ENCODE peak calls at places on chromosomes 12 and 14, in eight cellular contexts. Z is HFFc6, V is lower lobe of right lung, D is astrocyte of the spinal cord, J is cardiac fibroblast, R is RWPE1, N is K562, U is fibroblast of villous mesenchyme. M is an unnamed sample.

GRCh38 chr12:53500119-53500775 is 836 bp upstream of the TARBP2 start:
- DNase-seq in Z (peak; percentile 47), V (peak; percentile 73), D (peak; percentile 41), J (peak; percentile 89), R (no peak), N (peak; percentile 99), U (peak; percentile 96), M (no peak)

GRCh38 chr12:95633671-95634465 is 82.6 kb upstream of the USP44 start:
- DNase-seq in Z (no peak), V (no peak), D (peak; percentile 35), J (no peak), R (peak; percentile 56), N (no peak), U (peak; percentile 65), M (no peak)

GRCh38 chr14:105088812-105089745 is 23.8 kb upstream of the GPR132 start:
- DNase-seq in Z (no peak), V (no peak), D (no peak), J (no peak), R (no peak), N (no peak), U (no peak), M (no peak)

GRCh38 chr14:64620910-64621309 is 71.1 kb downstream of the PPP1R36 start:
- DNase-seq in Z (no peak), V (no peak), D (no peak), J (no peak), R (no peak), N (no peak), U (no peak), M (no peak)

GRCh38 chr14:75527449-75528163 is 5.3 kb downstream of the BATF start:
- DNase-seq in Z (no peak), V (no peak), D (no peak), J (no peak), R (no peak), N (no peak), U (no peak), M (no peak)

GRCh38 chr12:109981311-109981710 is 14.9 kb downstream of the GIT2 start:
- DNase-seq in Z (no peak), V (no peak), D (no peak), J (no peak), R (no peak), N (no peak), U (no peak), M (no peak)

GRCh38 chr12:120540445-120540844 is 6.3 kb downstream of the RNF10 start:
- DNase-seq in Z (no peak), V (no peak), D (no peak), J (peak; percentile 61), R (no peak), N (peak; percentile 89), U (peak; percentile 88), M (no peak)

GRCh38 chr12:8099235-8099634 is 17.2 kb downstream of the NECAP1 start:
- DNase-seq in Z (no peak), V (no peak), D (no peak), J (no peak), R (no peak), N (no peak), U (no peak), M (no peak)

GRCh38 chr14:54146601-54147000 is 190.0 kb upstream of the BMP4 start:
- DNase-seq in Z (no peak), V (no peak), D (no peak), J (no peak), R (no peak), N (no peak), U (no peak), M (no peak)

GRCh38 chr14:58749066-58749669 is 111.4 kb downstream of the DACT1 start:
- DNase-seq in Z (peak; percentile 97), V (peak; percentile 52), D (peak; percentile 95), J (peak; percentile 90), R (peak; percentile 34), N (peak; percentile 58), U (peak; percentile 99), M (no peak)

GRCh38 chr14:20624495-20625070 is 16.9 kb downstream of the OR6S1 start:
- DNase-seq in Z (no peak), V (peak; percentile 88), D (peak; percentile 52), J (peak; percentile 85), R (no peak), N (peak; percentile 51), U (peak; percentile 56), M (peak; percentile 22)

GRCh38 chr12:3492868-3493224 is 1.8 kb downstream of the PRMT8 start:
- DNase-seq in Z (no peak), V (no peak), D (no peak), J (no peak), R (no peak), N (no peak), U (no peak), M (no peak)

GRCh38 chr12:86711716-86712115 is 455.5 kb upstream of the MGAT4C start:
- DNase-seq in Z (no peak), V (no peak), D (no peak), J (peak; percentile 18), R (no peak), N (no peak), U (peak; percentile 25), M (no peak)

GRCh38 chr12:23851602-23852001 is 97.9 kb downstream of the SOX5 start:
- DNase-seq in Z (no peak), V (no peak), D (no peak), J (no peak), R (no peak), N (no peak), U (no peak), M (no peak)

GRCh38 chr12:51183349-51183748 is 10.4 kb upstream of the TFCP2 start:
- DNase-seq in Z (no peak), V (no peak), D (no peak), J (no peak), R (no peak), N (peak; percentile 7), U (no peak), M (no peak)

GRCh38 chr12:22530-23201 is 43.9 kb upstream of the IQSEC3 start:
- DNase-seq in Z (no peak), V (no peak), D (no peak), J (no peak), R (no peak), N (peak; percentile 2), U (no peak), M (no peak)

GRCh38 chr14:33675415-33676130 is 275.3 kb downstream of the EGLN3 start:
- DNase-seq in Z (no peak), V (no peak), D (no peak), J (no peak), R (no peak), N (no peak), U (no peak), M (no peak)

GRCh38 chr14:54133896-54134295 is 177.3 kb upstream of the BMP4 start:
- DNase-seq in Z (no peak), V (no peak), D (no peak), J (peak; percentile 64), R (peak; percentile 40), N (no peak), U (peak; percentile 54), M (no peak)

GRCh38 chr14:54803396-54803795 is 99.2 kb downstream of the GCH1 start:
- DNase-seq in Z (no peak), V (no peak), D (no peak), J (no peak), R (no peak), N (no peak), U (no peak), M (no peak)

GRCh38 chr14:74275265-74275841 is 27.4 kb downstream of the ABCD4 start:
- DNase-seq in Z (peak; percentile 67), V (no peak), D (peak; percentile 81), J (peak; percentile 93), R (peak; percentile 57), N (peak; percentile 28), U (peak; percentile 65), M (no peak)

GRCh38 chr12:25301798-25302197 is 51.1 kb upstream of the KRAS start:
- DNase-seq in Z (no peak), V (no peak), D (no peak), J (peak; percentile 17), R (no peak), N (no peak), U (peak; percentile 2), M (no peak)

GRCh38 chr12:82109243-82109642 is 248.9 kb downstream of the CCDC59 start:
- DNase-seq in Z (no peak), V (no peak), D (no peak), J (no peak), R (no peak), N (no peak), U (no peak), M (no peak)

GRCh38 chr14:39731912-39732311 is 299.7 kb upstream of the FBXO33 start:
- DNase-seq in Z (no peak), V (no peak), D (no peak), J (no peak), R (no peak), N (no peak), U (no peak), M (no peak)
- TF ChIP-seq CTCF in Z (peak; percentile 24), V (no peak), D (peak; percentile 20), J (no peak), R (no peak), N (no peak), U (no peak), M (no peak)

DNA sequence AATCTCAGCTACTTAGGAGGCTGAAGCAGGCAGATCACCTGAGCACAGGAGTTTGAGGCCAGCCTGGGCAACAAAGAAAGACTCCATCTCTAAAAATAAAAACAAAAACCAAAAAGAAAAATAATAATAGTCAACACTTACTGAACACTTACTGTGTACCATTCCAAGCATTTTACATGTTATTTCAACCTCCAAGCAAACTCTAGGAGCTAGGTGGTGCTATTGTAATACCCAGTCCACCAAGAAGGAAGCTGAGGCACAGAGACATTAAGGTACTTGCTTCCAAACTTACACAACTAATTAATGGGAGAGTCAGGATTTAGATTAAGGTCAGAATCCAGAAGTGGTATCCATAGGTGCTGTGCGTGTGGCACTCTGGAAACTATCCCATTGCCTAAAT is 13.7 kb upstream of the OR6J1 start:
- DNase-seq in Z (peak; percentile 41), V (no peak), D (peak; percentile 70), J (peak; percentile 84), R (peak; percentile 27), N (peak; percentile 27), U (peak; percentile 74), M (no peak)
- TF ChIP-seq CTCF in Z (peak; percentile 76), V (peak; percentile 33), D (peak; percentile 57), J (peak; percentile 68), R (no peak), N (peak; percentile 60), U (peak; percentile 64), M (no peak)

DNA sequence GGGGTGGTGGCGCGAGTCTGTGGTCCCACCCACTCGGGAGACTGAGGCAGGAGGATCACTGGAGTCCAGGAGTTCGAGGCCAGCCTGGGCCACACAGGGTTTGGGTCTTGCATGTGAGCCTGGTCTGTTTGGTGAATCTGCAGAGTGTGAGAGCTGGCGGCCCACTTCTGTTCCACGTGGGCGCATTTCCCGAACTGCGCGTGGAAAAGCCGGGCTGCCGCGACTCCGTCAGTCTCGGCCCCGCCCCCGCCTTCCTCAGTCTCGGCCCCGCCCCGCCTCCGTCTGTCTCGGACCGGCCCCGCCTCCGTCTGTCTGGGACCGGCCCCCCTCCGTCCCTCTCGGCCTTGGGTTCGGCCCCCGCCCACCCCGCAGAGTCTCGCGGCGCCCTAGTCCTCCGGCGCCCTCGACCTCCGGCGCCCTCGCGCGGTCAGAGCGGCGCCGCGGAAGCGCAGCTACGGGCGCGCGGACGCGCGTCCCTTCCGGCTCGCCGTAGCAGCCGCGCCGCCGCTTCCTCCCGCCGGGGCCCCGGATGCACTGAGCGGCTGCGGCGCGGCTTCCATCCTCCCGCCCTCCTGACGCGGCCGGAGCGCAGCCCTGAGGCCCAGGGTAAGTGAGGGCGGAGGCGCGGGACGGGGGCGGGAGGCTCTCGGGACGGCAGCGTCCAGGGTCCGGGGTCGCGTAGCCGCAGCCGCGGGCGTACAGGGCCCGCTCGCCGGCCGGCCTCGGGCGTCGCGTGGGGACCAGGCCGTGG is at the start of gene EP400:
- DNase-seq in Z (peak; percentile 85), V (peak; percentile 98), D (peak; percentile 93), J (peak; percentile 94), R (peak; percentile 94), N (peak; percentile 97), U (peak; percentile 95), M (peak; percentile 96)
- TF ChIP-seq CTCF in Z (peak; percentile 75), V (peak; percentile 35), D (peak; percentile 21), J (no peak), R (peak; percentile 70), N (peak; percentile 40), U (peak; percentile 26), M (peak; percentile 26)

GRCh38 chr12:88325076-88325827 is 183.1 kb downstream of the TMTC3 start:
- DNase-seq in Z (peak; percentile 91), V (no peak), D (peak; percentile 94), J (peak; percentile 95), R (peak; percentile 71), N (no peak), U (peak; percentile 85), M (no peak)
- TF ChIP-seq CTCF in Z (peak; percentile 46), V (no peak), D (no peak), J (peak; percentile 32), R (no peak), N (no peak), U (peak; percentile 18), M (no peak)